ENCODE peak calls at places on chromosomes 13 and 19, in five cellular contexts. M is cerebellar nuclear complex; S is activated effector memory CD4-positive, alpha-beta T cell treated with Interleukin-2 at 50 U/mL for 16 hours; G is thoracic aorta; X is H54. T is an unnamed sample.

GRCh38 chr19:49637865-49638350 is 2.0 kb downstream of the RRAS start:
- DNase-seq in S (no peak), G (peak), M (no peak), X (peak), T (no peak)

GRCh38 chr19:55461974-55462628 is 659 bp upstream of the ISOC2 start:
- DNase-seq in S (no peak), G (no peak), X (no peak), M (no peak), T (no peak)

GRCh38 chr13:27138457-27139093 is 33.0 kb downstream of the USP12 start:
- DNase-seq in G (no peak), X (no peak), S (no peak), M (no peak), T (no peak)

GRCh38 chr13:29578300-29579048 is 17.0 kb downstream of the SLC7A1 start:
- DNase-seq in G (no peak), M (no peak), S (no peak), X (no peak), T (no peak)

GRCh38 chr13:37769078-37769477 is 100.5 kb downstream of the TRPC4 start:
- DNase-seq in M (no peak), S (no peak), G (no peak), X (no peak), T (no peak)

GRCh38 chr13:112767506-112768471 is 78.0 kb downstream of the ATP11A start:
- DNase-seq in X (no peak), G (no peak), S (no peak), M (no peak), T (no peak)

GRCh38 chr19:797528-798414 is 519 bp downstream of the PTBP1 start:
- DNase-seq in X (peak), M (no peak), G (peak), S (peak), T (peak)

GRCh38 chr19:16154557-16154956 is 11.1 kb downstream of the HSH2D start:
- DNase-seq in S (no peak), G (no peak), M (no peak), X (no peak), T (no peak)

GRCh38 chr19:1275976-1276619 is 768 bp downstream of the FAM174C start:
- DNase-seq in X (no peak), S (no peak), G (no peak), M (no peak), T (no peak)

GRCh38 chr13:33520480-33520839 is 234.9 kb upstream of the STARD13 start:
- DNase-seq in X (no peak), S (no peak), G (no peak), M (no peak), T (no peak)

GRCh38 chr13:110937511-110938303 is 22.8 kb upstream of the ANKRD10 start:
- DNase-seq in M (no peak), S (no peak), X (no peak), G (no peak), T (no peak)

GRCh38 chr19:29507081-29507860 is 18.5 kb upstream of the VSTM2B start:
- DNase-seq in M (no peak), X (no peak), S (no peak), G (no peak), T (no peak)

GRCh38 chr13:51801631-51802099 is 2.3 kb downstream of the DHRS12 start:
- DNase-seq in S (no peak), M (no peak), X (peak), G (peak), T (no peak)

GRCh38 chr19:32691952-32692726 is 518 bp downstream of the NUDT19 start:
- DNase-seq in X (peak), M (no peak), G (no peak), S (peak), T (peak)

GRCh38 chr19:42290523-42291436 is 11.2 kb upstream of the PRR19 start:
- DNase-seq in G (no peak), M (no peak), S (no peak), X (no peak), T (peak)

GRCh38 chr19:41804327-41804726 is 7.9 kb downstream of the CEACAM3 start:
- DNase-seq in M (no peak), G (no peak), X (no peak), S (no peak), T (no peak)

GRCh38 chr13:28475916-28476725 is 18.8 kb downstream of the FLT1 start:
- DNase-seq in S (no peak), X (no peak), M (no peak), G (no peak), T (no peak)

GRCh38 chr19:33186835-33187540 is 7.1 kb upstream of the LRP3 start:
- DNase-seq in M (no peak), G (no peak), S (no peak), X (no peak), T (no peak)

GRCh38 chr19:38409631-38410133 is 6.8 kb downstream of the FAM98C start:
- DNase-seq in M (no peak), G (no peak), X (no peak), S (no peak), T (no peak)

GRCh38 chr13:39886336-39886735 is 230.9 kb downstream of the COG6 start:
- DNase-seq in S (no peak), M (no peak), X (no peak), G (no peak), T (no peak)

GRCh38 chr13:105572401-105572800 is 963.1 kb downstream of the EFNB2 start:
- DNase-seq in G (no peak), M (no peak), X (no peak), S (no peak), T (no peak)

GRCh38 chr13:107035186-107035585 is 467.2 kb upstream of the ARGLU1 start:
- DNase-seq in M (no peak), X (no peak), S (no peak), G (no peak), T (no peak)

GRCh38 chr19:6026390-6026897 is 48.5 kb upstream of the RANBP3 start:
- DNase-seq in X (no peak), G (no peak), S (no peak), M (no peak), T (no peak)

GRCh38 chr19:13008926-13009787 is 13.9 kb downstream of the NFIX start:
- DNase-seq in M (no peak), S (no peak), G (no peak), X (no peak), T (no peak)

GRCh38 chr19:33734913-33735312 is 61.8 kb upstream of the KCTD15 start:
- DNase-seq in X (no peak), S (no peak), G (no peak), M (no peak), T (no peak)